ENCODE peak calls at places on chromosomes 13 and 19, in ten cellular contexts. M is neuronal stem cell, G is tibial nerve, X is left lung, P is pancreas, R is keratinocyte, W is small intestine, D is thoracic aorta, N is breast epithelium, H is ovary. F is an unnamed sample.

GRCh38 chr13:28532226-28533048 is 37.5 kb upstream of the FLT1 start:
- DNase-seq in M (peak; percentile 47), G (no peak), X (no peak), P (peak; percentile 62), R (no peak), W (peak; percentile 32), D (no peak), N (no peak), H (no peak), F (no peak)

GRCh38 chr13:37344051-37344450 is 238.6 kb upstream of the CSNK1A1L start:
- DNase-seq in M (no peak), G (no peak), X (no peak), P (no peak), R (no peak), W (no peak), D (no peak), N (no peak), H (no peak), F (no peak)

GRCh38 chr13:86554066-86554465 is 754.8 kb upstream of the SLITRK6 start:
- DNase-seq in M (no peak), G (no peak), X (no peak), P (no peak), R (no peak), W (no peak), D (no peak), N (no peak), H (no peak), F (no peak)

GRCh38 chr19:17530586-17530985 is 19.1 kb downstream of the PGLS start:
- DNase-seq in M (no peak), G (no peak), X (no peak), P (no peak), R (no peak), W (no peak), D (no peak), N (no peak), H (no peak), F (no peak)

GRCh38 chr13:91572439-91572838 is 174.0 kb downstream of the GPC5 start:
- DNase-seq in M (no peak), G (no peak), X (no peak), P (no peak), R (no peak), W (no peak), D (no peak), N (no peak), H (no peak), F (no peak)

GRCh38 chr19:8324186-8325050 is 3.1 kb downstream of the RPS28 start:
- DNase-seq in M (no peak), G (no peak), X (no peak), P (no peak), R (no peak), W (no peak), D (no peak), N (no peak), H (no peak), F (no peak)

GRCh38 chr19:16146112-16146511 is 2.6 kb downstream of the HSH2D start:
- DNase-seq in M (no peak), G (no peak), X (no peak), P (no peak), R (no peak), W (no peak), D (no peak), N (no peak), H (no peak), F (no peak)

GRCh38 chr19:32397736-32398135 is 7.8 kb upstream of the DPY19L3 start:
- DNase-seq in M (no peak), G (no peak), X (no peak), P (no peak), R (no peak), W (no peak), D (no peak), N (no peak), H (no peak), F (no peak)

GRCh38 chr19:6662692-6663091 is 7.3 kb downstream of the TNFSF14 start:
- DNase-seq in M (no peak), G (no peak), X (no peak), P (no peak), R (no peak), W (no peak), D (no peak), N (no peak), H (no peak), F (no peak)

GRCh38 chr19:41944336-41944735 is 14.8 kb downstream of the RABAC1 start:
- DNase-seq in M (no peak), G (no peak), X (no peak), P (no peak), R (no peak), W (no peak), D (no peak), N (no peak), H (no peak), F (no peak)

GRCh38 chr13:105762096-105762495 is 773.4 kb downstream of the EFNB2 start:
- DNase-seq in M (no peak), G (no peak), X (no peak), P (no peak), R (no peak), W (no peak), D (no peak), N (no peak), H (no peak), F (no peak)

GRCh38 chr13:108269601-108270328 is at the start of gene TNFSF13B:
- DNase-seq in M (no peak), G (no peak), X (peak; percentile 66), P (peak; percentile 78), R (no peak), W (peak; percentile 71), D (no peak), N (no peak), H (peak; percentile 23), F (no peak)

GRCh38 chr19:3818479-3818878 is 32.3 kb upstream of the MATK start:
- DNase-seq in M (no peak), G (no peak), X (no peak), P (no peak), R (no peak), W (no peak), D (no peak), N (no peak), H (no peak), F (no peak)

DNA sequence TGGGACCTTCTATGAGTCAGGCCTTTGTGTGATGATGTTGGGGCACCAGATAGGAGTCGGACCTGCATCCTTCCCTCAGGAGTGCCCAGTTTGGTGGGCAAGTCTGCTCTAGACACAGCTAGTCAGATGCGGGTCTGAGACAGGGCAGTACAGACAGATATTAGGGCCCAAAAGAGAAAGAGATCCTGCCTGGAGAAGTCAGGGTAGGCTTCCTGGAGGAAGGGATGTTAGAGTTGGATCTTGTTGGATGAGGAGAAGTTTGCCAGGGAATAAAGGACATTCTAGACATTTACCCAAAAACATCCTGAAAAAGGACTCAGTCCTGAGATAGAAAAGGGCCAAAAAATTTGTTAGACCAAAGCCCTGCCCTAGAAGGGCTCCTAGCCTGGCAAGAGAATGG is 17.2 kb downstream of the VRK3 start:
- DNase-seq in M (no peak), G (no peak), X (no peak), P (no peak), R (no peak), W (no peak), D (no peak), N (no peak), H (no peak), F (no peak)
- H3K36me3 ChIP-seq in M (peaks cover 25% of the 10 kb centered on the region), G (peaks cover 17% of the 10 kb centered on the region), X (no peaks in the 10 kb centered on the region), P (no peaks in the 10 kb centered on the region), R (peaks cover 31% of the 10 kb centered on the region), W (peaks cover 27% of the 10 kb centered on the region), D (peaks cover 48% of the 10 kb centered on the region), N (no peaks in the 10 kb centered on the region), H (no peaks in the 10 kb centered on the region), F (peaks cover 2% of the 10 kb centered on the region)

GRCh38 chr19:1599460-1599846 is 5.8 kb downstream of the UQCR11 start:
- DNase-seq in M (no peak), G (no peak), X (no peak), P (no peak), R (no peak), W (no peak), D (no peak), N (no peak), H (no peak), F (no peak)
- H3K36me3 ChIP-seq in M (peaks cover 23% of the 10 kb centered on the region), G (peaks cover 22% of the 10 kb centered on the region), X (no peaks in the 10 kb centered on the region), P (peaks cover 5% of the 10 kb centered on the region), R (peaks cover 26% of the 10 kb centered on the region), W (peaks cover 9% of the 10 kb centered on the region), D (peaks cover 35% of the 10 kb centered on the region), N (peaks cover 9% of the 10 kb centered on the region), H (no peaks in the 10 kb centered on the region), F (no peaks in the 10 kb centered on the region)

GRCh38 chr13:110227864-110228643 is 78.9 kb downstream of the COL4A1 start:
- DNase-seq in M (no peak), G (no peak), X (no peak), P (no peak), R (no peak), W (no peak), D (no peak), N (no peak), H (no peak), F (no peak)

GRCh38 chr13:110230661-110231347 is 76.2 kb downstream of the COL4A1 start:
- DNase-seq in M (no peak), G (no peak), X (no peak), P (no peak), R (no peak), W (peak; percentile 44), D (no peak), N (no peak), H (no peak), F (no peak)

GRCh38 chr13:110228936-110229904 is 77.7 kb downstream of the COL4A1 start:
- DNase-seq in M (no peak), G (no peak), X (no peak), P (no peak), R (no peak), W (no peak), D (no peak), N (no peak), H (no peak), F (no peak)

GRCh38 chr13:110231348-110232047 is 75.5 kb downstream of the COL4A1 start:
- DNase-seq in M (no peak), G (no peak), X (no peak), P (no peak), R (no peak), W (no peak), D (no peak), N (no peak), H (no peak), F (no peak)

GRCh38 chr13:110229905-110230563 is 76.9 kb downstream of the COL4A1 start:
- DNase-seq in M (no peak), G (no peak), X (no peak), P (no peak), R (no peak), W (no peak), D (no peak), N (no peak), H (no peak), F (no peak)
- H3K36me3 ChIP-seq in M (no peaks in the 10 kb centered on the region), G (no peaks in the 10 kb centered on the region), X (no peaks in the 10 kb centered on the region), P (no peaks in the 10 kb centered on the region), R (no peaks in the 10 kb centered on the region), W (no peaks in the 10 kb centered on the region), D (no peaks in the 10 kb centered on the region), N (no peaks in the 10 kb centered on the region), H (no peaks in the 10 kb centered on the region), F (no peaks in the 10 kb centered on the region)

DNA sequence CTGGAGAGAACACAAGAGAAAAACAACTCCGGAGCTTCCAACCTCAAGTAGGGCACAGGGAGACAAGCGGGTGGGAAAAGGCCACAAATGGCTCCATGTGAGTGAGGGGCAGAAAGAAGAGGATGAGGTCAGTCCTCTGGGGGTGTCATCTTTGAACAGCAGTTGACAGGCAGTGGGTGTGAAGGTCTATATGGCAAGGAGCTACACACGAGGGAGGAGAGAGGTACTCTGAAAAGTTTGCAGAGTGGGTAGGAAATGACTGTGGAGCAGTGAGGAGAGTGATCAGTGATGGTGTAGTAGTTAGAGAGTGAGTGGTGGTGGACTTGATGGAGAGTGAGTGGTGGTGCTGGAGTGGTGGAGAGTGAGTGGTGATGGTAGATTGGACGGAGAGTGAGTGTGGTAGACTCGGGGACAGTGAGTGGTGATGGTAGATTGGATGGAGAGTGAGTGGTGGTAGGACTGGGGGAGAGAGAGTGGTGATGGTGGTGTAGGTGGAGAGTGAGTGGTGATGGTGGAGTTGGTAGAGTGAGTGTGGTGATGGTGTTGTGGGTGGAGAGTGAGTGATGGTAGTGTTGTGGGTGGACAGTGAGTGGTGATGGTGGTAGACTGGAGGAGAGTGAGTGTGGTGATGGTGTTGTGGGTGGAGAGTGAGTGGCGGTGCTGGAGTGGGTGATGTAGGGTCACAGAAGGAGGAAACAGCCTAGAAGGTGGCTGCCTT is 4.0 kb downstream of the TFDP1 start:
- DNase-seq in M (no peak), G (no peak), X (no peak), P (no peak), R (no peak), W (no peak), D (no peak), N (no peak), H (no peak), F (no peak)
- H3K36me3 ChIP-seq in M (peaks cover 40% of the 10 kb centered on the region), G (no peaks in the 10 kb centered on the region), X (no peaks in the 10 kb centered on the region), P (no peaks in the 10 kb centered on the region), R (peaks cover 23% of the 10 kb centered on the region), W (peaks cover 2% of the 10 kb centered on the region), D (no peaks in the 10 kb centered on the region), N (no peaks in the 10 kb centered on the region), H (no peaks in the 10 kb centered on the region), F (peaks cover 17% of the 10 kb centered on the region)